ENCODE peak calls at places on chromosomes 7 and 10, in five cellular contexts. J is suprapubic skin, P is stomach, O is K562, V is upper lobe of left lung. F is an unnamed sample.

GRCh38 chr7:148222716-148223115 is 367.9 kb upstream of the C7orf33 start:
- DNase-seq in J (no peak), P (no peak), O (no peak), V (no peak), F (no peak)

GRCh38 chr7:97064020-97064419 is 39.4 kb upstream of the DLX5 start:
- DNase-seq in J (no peak), P (no peak), O (no peak), V (no peak), F (no peak)

GRCh38 chr7:102122026-102122425 is 164.6 kb upstream of the SH2B2 start:
- DNase-seq in J (no peak), P (no peak), O (peak), V (no peak), F (no peak)

GRCh38 chr10:101330236-101331225 is 23.4 kb upstream of the BTRC start:
- DNase-seq in J (no peak), P (no peak), O (no peak), V (no peak), F (no peak)

GRCh38 chr10:110918269-110918632 is 729 bp downstream of the BBIP1 start:
- DNase-seq in J (peak), P (peak), O (peak), V (no peak), F (peak)

GRCh38 chr10:90871279-90871760 is 454 bp upstream of the RPP30 start:
- DNase-seq in J (no peak), P (no peak), O (peak), V (no peak), F (peak)

GRCh38 chr7:29102554-29103151 is 43.7 kb downstream of the CPVL start:
- DNase-seq in J (no peak), P (peak), O (peak), V (no peak), F (peak)

GRCh38 chr10:14349081-14349480 is 18.4 kb upstream of the FRMD4A start:
- DNase-seq in J (no peak), P (no peak), O (no peak), V (no peak), F (no peak)

GRCh38 chr7:128427289-128427891 is 17.6 kb upstream of the IMPDH1 start:
- DNase-seq in J (no peak), P (peak), O (peak), V (no peak), F (no peak)

GRCh38 chr10:58695022-58695421 is 182.3 kb downstream of the BICC1 start:
- DNase-seq in J (no peak), P (no peak), O (no peak), V (no peak), F (no peak)

GRCh38 chr10:30935078-30935477 is 96.6 kb downstream of the ZNF438 start:
- DNase-seq in J (no peak), P (no peak), O (no peak), V (no peak), F (no peak)

GRCh38 chr7:53642361-53642760 is 606.9 kb downstream of the POM121L12 start:
- DNase-seq in J (no peak), P (no peak), O (no peak), V (no peak), F (no peak)

GRCh38 chr7:140062528-140063299 is at the start of gene PARP12:
- DNase-seq in J (peak), P (peak), O (peak), V (peak), F (peak)

GRCh38 chr10:61897671-61898434 is 3.6 kb upstream of the ARID5B start:
- DNase-seq in J (no peak), P (peak), O (peak), V (no peak), F (peak)

GRCh38 chr10:130179640-130180039 is 43.4 kb downstream of the GLRX3 start:
- DNase-seq in J (no peak), P (no peak), O (no peak), V (no peak), F (no peak)

GRCh38 chr7:90594791-90595317 is 1.3 kb upstream of the CDK14 start:
- DNase-seq in J (no peak), P (no peak), O (no peak), V (no peak), F (no peak)

GRCh38 chr7:16668049-16668858 is 22.3 kb downstream of the BZW2 start:
- DNase-seq in J (no peak), P (peak), O (peak), V (no peak), F (peak)

GRCh38 chr10:48274636-48275035 is at the start of gene FRMPD2:
- DNase-seq in J (no peak), P (no peak), O (no peak), V (peak), F (no peak)

GRCh38 chr10:70267161-70267933 is 16.5 kb downstream of the NPFFR1 start:
- DNase-seq in J (no peak), P (no peak), O (peak), V (peak), F (peak)

GRCh38 chr7:139043823-139044812 is 8.3 kb upstream of the ZC3HAV1L start:
- DNase-seq in J (no peak), P (peak), O (peak), V (no peak), F (peak)

GRCh38 chr10:93346060-93346459 is 136.1 kb downstream of the MYOF start:
- DNase-seq in J (no peak), P (no peak), O (no peak), V (no peak), F (no peak)

GRCh38 chr10:93342346-93342745 is 139.8 kb downstream of the MYOF start:
- DNase-seq in J (no peak), P (no peak), O (no peak), V (no peak), F (no peak)

GRCh38 chr10:93346712-93347111 is 135.4 kb downstream of the MYOF start:
- DNase-seq in J (no peak), P (no peak), O (no peak), V (no peak), F (no peak)
- TF ChIP-seq POLR2AphosphoS5 in J (no peak), P (no peak), O (no peak), V (no peak), F (no peak)

GRCh38 chr10:103678104-103678526 is 177.3 kb downstream of the SH3PXD2A start:
- DNase-seq in J (peak), P (peak), O (no peak), V (no peak), F (peak)
- TF ChIP-seq EP300 in J (no peak), P (peak), O (no peak), V (no peak), F (no peak)

GRCh38 chr10:113558336-113558735 is 5.5 kb downstream of the HABP2 start:
- DNase-seq in J (no peak), P (no peak), O (no peak), V (no peak), F (no peak)
- TF ChIP-seq POLR2AphosphoS5 in J (no peak), P (no peak), O (no peak), V (no peak), F (no peak)

GRCh38 chr7:88243345-88243909 is 23.6 kb upstream of the SRI start:
- DNase-seq in J (no peak), P (no peak), O (peak), V (no peak), F (no peak)
- TF ChIP-seq EP300 in J (no peak), P (no peak), O (no peak), V (no peak), F (no peak)

GRCh38 chr7:76048668-76048988 is 722 bp downstream of the MDH2 start:
- DNase-seq in J (no peak), P (peak), O (peak), V (no peak), F (peak)

GRCh38 chr7:76047305-76047810 is 442 bp downstream of the STYXL1 start:
- DNase-seq in J (no peak), P (no peak), O (no peak), V (no peak), F (no peak)

GRCh38 chr7:76047811-76048667 is at the start of the genes MDH2 and STYXL1:
- DNase-seq in J (peak), P (peak), O (peak), V (peak), F (peak)

GRCh38 chr7:76050545-76050944 is 2.6 kb downstream of the MDH2 start:
- DNase-seq in J (no peak), P (no peak), O (no peak), V (no peak), F (no peak)

GRCh38 chr7:76049295-76049694 is 1.4 kb downstream of the MDH2 start:
- DNase-seq in J (no peak), P (no peak), O (peak), V (no peak), F (no peak)
- TF ChIP-seq POLR2AphosphoS5 in J (no peak), P (no peak), O (peak), V (no peak), F (no peak)